ENCODE peak calls at places on chromosomes 11 and 22, in ten cellular contexts. B is CD8-positive, alpha-beta memory T cell; N is MM.1S; V is tibial artery; J is NT2/D1; U is psoas muscle; O is stomach; I is mucosa of descending colon; E is GM06990; M is AG04450. R is an unnamed sample.

GRCh38 chr11:56273854-56274253 is at the start of gene OR5T1:
- DNase-seq in B (no peak), N (no peak), V (no peak), J (no peak), U (no peak), O (no peak), I (no peak), E (no peak), M (no peak), R (no peak)

GRCh38 chr11:17504330-17505107 is 27.9 kb upstream of the ABCC8 start:
- DNase-seq in B (peak), N (peak), V (peak), J (peak), U (peak), O (peak), I (peak), E (peak), M (peak), R (peak)

GRCh38 chr11:126317681-126318641 is 14.1 kb downstream of the DCPS start:
- DNase-seq in B (peak), N (peak), V (peak), J (no peak), U (peak), O (no peak), I (peak), E (no peak), M (no peak), R (no peak)

GRCh38 chr22:42996646-42997365 is 18.1 kb downstream of the PACSIN2 start:
- DNase-seq in B (no peak), N (no peak), V (peak), J (no peak), U (no peak), O (no peak), I (no peak), E (no peak), M (no peak), R (no peak)

GRCh38 chr11:36455658-36456111 is 54.4 kb downstream of the TRAF6 start:
- DNase-seq in B (no peak), N (no peak), V (peak), J (peak), U (peak), O (peak), I (peak), E (no peak), M (peak), R (peak)

GRCh38 chr11:37811349-37811748 is 1213.3 kb upstream of the RAG2 start:
- DNase-seq in B (no peak), N (no peak), V (no peak), J (no peak), U (no peak), O (no peak), I (no peak), E (no peak), M (no peak), R (no peak)

GRCh38 chr11:62805991-62806441 is 776 bp upstream of the NXF1 start:
- DNase-seq in B (no peak), N (peak), V (no peak), J (no peak), U (no peak), O (no peak), I (no peak), E (no peak), M (no peak), R (peak)

GRCh38 chr11:14417975-14418374 is 59.0 kb upstream of the RRAS2 start:
- DNase-seq in B (no peak), N (no peak), V (no peak), J (no peak), U (no peak), O (no peak), I (no peak), E (no peak), M (no peak), R (no peak)

GRCh38 chr11:73344191-73344607 is 32.0 kb upstream of the RELT start:
- DNase-seq in B (no peak), N (no peak), V (no peak), J (no peak), U (no peak), O (no peak), I (no peak), E (no peak), M (no peak), R (no peak)

GRCh38 chr22:23073506-23074229 is 3.3 kb downstream of the GNAZ start:
- DNase-seq in B (no peak), N (no peak), V (no peak), J (no peak), U (peak), O (no peak), I (peak), E (no peak), M (no peak), R (no peak)

GRCh38 chr11:134476435-134477021 is 64.5 kb upstream of the B3GAT1 start:
- DNase-seq in B (no peak), N (no peak), V (no peak), J (peak), U (no peak), O (no peak), I (no peak), E (no peak), M (no peak), R (peak)

GRCh38 chr11:47272706-47273105 is 2.8 kb downstream of the MADD start:
- DNase-seq in B (no peak), N (no peak), V (no peak), J (no peak), U (no peak), O (no peak), I (no peak), E (no peak), M (no peak), R (peak)

GRCh38 chr22:41366323-41367014 is 15.3 kb upstream of the TEF start:
- DNase-seq in B (no peak), N (no peak), V (no peak), J (no peak), U (no peak), O (no peak), I (no peak), E (no peak), M (no peak), R (no peak)

GRCh38 chr22:29689872-29690213 is 30.0 kb upstream of the CABP7 start:
- DNase-seq in B (no peak), N (peak), V (peak), J (peak), U (peak), O (peak), I (no peak), E (no peak), M (peak), R (peak)

GRCh38 chr11:41842673-41843072 is 383.2 kb upstream of the LRRC4C start:
- DNase-seq in B (no peak), N (no peak), V (no peak), J (no peak), U (no peak), O (no peak), I (no peak), E (no peak), M (no peak), R (no peak)

GRCh38 chr22:24775769-24776492 is 1.4 kb upstream of the PIWIL3 start:
- DNase-seq in B (no peak), N (no peak), V (no peak), J (no peak), U (no peak), O (no peak), I (no peak), E (no peak), M (no peak), R (no peak)

GRCh38 chr11:9004310-9004945 is 627 bp upstream of the NRIP3 start:
- DNase-seq in B (peak), N (no peak), V (no peak), J (no peak), U (peak), O (no peak), I (peak), E (no peak), M (no peak), R (peak)

GRCh38 chr11:114775849-114776621 is 97.7 kb downstream of the NXPE2 start:
- DNase-seq in B (no peak), N (no peak), V (no peak), J (no peak), U (no peak), O (no peak), I (peak), E (no peak), M (no peak), R (no peak)

GRCh38 chr11:83087035-83087434 is 15.3 kb upstream of the RAB30 start:
- DNase-seq in B (no peak), N (no peak), V (no peak), J (no peak), U (no peak), O (no peak), I (no peak), E (no peak), M (no peak), R (no peak)

GRCh38 chr11:1576825-1577224 is 4.8 kb upstream of the DUSP8 start:
- DNase-seq in B (no peak), N (no peak), V (no peak), J (no peak), U (no peak), O (no peak), I (no peak), E (no peak), M (no peak), R (no peak)

GRCh38 chr11:62649486-62649885 is 3.1 kb upstream of the GANAB start:
- DNase-seq in B (no peak), N (no peak), V (no peak), J (no peak), U (no peak), O (no peak), I (peak), E (no peak), M (no peak), R (no peak)

DNA sequence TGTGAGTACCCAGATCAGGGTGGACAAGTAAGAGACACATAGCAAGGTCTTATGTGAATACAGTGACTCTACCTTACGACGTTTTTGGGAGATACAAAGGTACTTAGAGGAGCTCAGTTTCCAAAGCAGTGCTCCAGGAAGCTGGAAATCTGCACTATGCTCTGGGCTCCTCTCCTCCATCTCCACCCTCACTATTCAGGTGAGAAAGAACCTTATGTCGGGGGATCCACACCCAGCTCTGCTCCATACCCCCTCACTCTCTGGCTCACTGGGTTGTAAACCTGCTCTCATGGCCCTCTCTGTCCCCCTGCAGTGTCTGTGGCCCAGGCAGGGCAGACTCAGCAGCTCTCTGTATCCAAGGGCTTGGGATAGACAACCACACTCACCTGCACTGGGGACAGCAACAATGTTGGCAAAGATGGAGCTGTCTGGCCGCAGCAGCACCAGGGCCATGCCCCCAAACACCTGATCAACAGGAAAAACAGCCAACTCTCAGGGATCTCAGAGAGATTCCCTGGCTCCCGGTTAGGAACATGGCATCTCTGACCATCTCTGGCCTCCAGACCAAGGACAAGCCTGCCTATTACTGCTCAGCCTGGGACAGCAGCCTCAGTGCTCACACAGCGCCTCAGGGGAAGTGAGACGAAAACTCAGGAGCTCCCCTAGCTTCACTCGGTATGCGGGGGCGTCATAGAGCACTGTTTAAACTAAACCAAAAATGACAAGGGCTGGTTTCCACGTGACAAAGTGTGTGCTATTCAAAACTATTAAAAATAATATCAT is 60.9 kb upstream of the TOP3B start:
- DNase-seq in B (no peak), N (no peak), V (no peak), J (no peak), U (no peak), O (no peak), I (no peak), E (peak), M (no peak), R (no peak)
- H3K4me3 ChIP-seq in B (no peak), N (no peak), V (no peak), J (no peak), U (no peak), O (no peak), I (no peak), E (peak), M (no peak), R (no peak)

GRCh38 chr11:95867105-95867504 is 56.8 kb downstream of the MTMR2 start:
- DNase-seq in B (no peak), N (no peak), V (no peak), J (no peak), U (no peak), O (no peak), I (no peak), E (no peak), M (no peak), R (no peak)
- H3K4me3 ChIP-seq in B (no peak), N (no peak), V (no peak), J (no peak), U (no peak), O (no peak), I (no peak), E (no peak), M (no peak), R (no peak)

DNA sequence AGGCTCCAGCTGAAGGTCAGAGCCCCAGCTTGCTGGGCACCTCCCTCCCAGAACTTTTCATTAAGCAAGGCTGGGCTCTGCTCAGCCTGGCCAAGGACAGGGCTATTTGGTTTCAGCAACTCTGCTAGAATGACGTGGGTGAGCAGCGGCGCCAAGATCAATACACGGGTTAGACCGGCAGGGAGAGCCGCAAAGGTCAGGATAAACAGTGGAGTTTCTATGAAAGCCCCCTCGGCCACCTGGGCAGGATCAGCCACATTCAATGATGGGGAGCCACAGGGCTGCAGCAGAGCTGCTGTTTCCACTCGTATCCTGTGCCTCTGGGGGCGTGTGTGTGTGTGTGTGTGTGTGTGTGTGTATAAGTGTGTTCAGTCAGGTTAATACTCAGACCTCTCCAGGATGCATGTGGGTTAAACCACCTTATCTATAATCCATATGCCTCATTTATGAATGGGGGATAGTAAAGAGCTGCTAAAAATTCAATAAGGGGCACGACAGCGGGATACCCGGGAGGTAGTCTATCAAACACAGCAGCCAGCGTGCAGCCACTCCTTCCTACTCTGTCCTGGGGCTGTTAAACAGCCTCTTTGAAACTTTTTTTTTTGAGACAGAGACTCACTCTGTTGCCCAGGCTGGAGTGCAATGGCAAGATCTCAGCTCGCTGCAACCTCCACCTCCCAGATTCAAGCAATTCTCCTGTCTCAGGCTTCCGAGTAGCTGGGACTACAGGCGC is 34.8 kb downstream of the MYH9 start:
- DNase-seq in B (peak), N (no peak), V (peak), J (no peak), U (peak), O (peak), I (peak), E (no peak), M (peak), R (no peak)
- H3K4me3 ChIP-seq in B (peak), N (no peak), V (peak), J (no peak), U (no peak), O (no peak), I (no peak), E (no peak), M (peak), R (no peak)

GRCh38 chr11:64853709-64854108 is 9.3 kb upstream of the CDC42BPG start:
- DNase-seq in B (peak), N (no peak), V (no peak), J (no peak), U (no peak), O (no peak), I (no peak), E (no peak), M (no peak), R (no peak)
- H3K4me3 ChIP-seq in B (peak), N (no peak), V (no peak), J (no peak), U (peak), O (no peak), I (no peak), E (no peak), M (no peak), R (no peak)